ENCODE peak calls at places on chromosomes 4 and X, in seven cellular contexts. V, R, J, S, I, K and H are unnamed samples.

GRCh38 chr4:114373508-114373907 is 225.1 kb upstream of the UGT8 start:
- DNase-seq in V (no peak), R (no peak), J (no peak), S (no peak), K (no peak), I (no peak), H (no peak)

GRCh38 chrX:28590394-28590793 is 3.1 kb downstream of the IL1RAPL1 start:
- DNase-seq in I (no peak), V (no peak), R (no peak), K (no peak), S (no peak), J (no peak), H (no peak)

GRCh38 chrX:138885886-138886285 is 174.4 kb upstream of the FGF13 start:
- DNase-seq in J (no peak), K (no peak), V (no peak), I (no peak), S (no peak), R (no peak), H (no peak)

GRCh38 chrX:23292979-23293651 is 41.5 kb upstream of the PTCHD1 start:
- DNase-seq in I (peak; percentile 58), R (peak; percentile 46), S (peak; percentile 80), J (peak; percentile 59), K (no peak), V (no peak), H (no peak)

GRCh38 chr4:113179996-113180395 is 130.5 kb downstream of the ANK2 start:
- DNase-seq in S (no peak), V (no peak), K (no peak), R (no peak), J (no peak), I (no peak), H (no peak)

GRCh38 chrX:67544281-67544680 is 460 bp downstream of the AR start:
- DNase-seq in I (peak; percentile 55), V (no peak), J (peak; percentile 63), R (no peak), K (no peak), S (peak; percentile 56), H (no peak)

GRCh38 chr4:7105261-7105660 is 37.4 kb upstream of the GRPEL1 start:
- DNase-seq in R (no peak), J (peak; percentile 55), V (no peak), K (no peak), S (no peak), I (no peak), H (peak; percentile 26)

GRCh38 chr4:87423313-87424031 is 1.1 kb downstream of the NUDT9 start:
- DNase-seq in V (no peak), I (no peak), K (no peak), J (no peak), S (no peak), R (peak; percentile 6), H (peak; percentile 79)

GRCh38 chrX:16869393-16870094 is 618 bp downstream of the RBBP7 start:
- DNase-seq in I (no peak), S (peak; percentile 57), J (peak; percentile 61), K (no peak), R (no peak), V (peak; percentile 37), H (peak; percentile 64)

GRCh38 chr4:23741586-23742240 is 148.1 kb downstream of the PPARGC1A start:
- DNase-seq in V (no peak), J (no peak), S (no peak), I (no peak), R (no peak), K (no peak), H (no peak)

GRCh38 chr4:96102541-96103018 is 262.7 kb downstream of the PDHA2 start:
- DNase-seq in R (no peak), K (no peak), S (no peak), V (no peak), J (no peak), I (no peak), H (no peak)